ENCODE peak calls at places on chromosomes 6 and 20, in four cellular contexts. One of them, this sample, is unnamed.

GRCh38 chr20:57432874-57433491 is 41.8 kb downstream of the RBM38 start:
- DNase-seq in fibroblast of lung: peak; percentile 12
- DNase-seq in lower lobe of right lung: peak; percentile 85
- DNase-seq in PC-3: peak; percentile 56
- DNase-seq in this sample: peak; percentile 92

GRCh38 chr6:123415844-123416468 is 220.8 kb downstream of the TRDN start:
- DNase-seq in lower lobe of right lung: no peak
- DNase-seq in PC-3: peak; percentile 59
- DNase-seq in fibroblast of lung: peak; percentile 47
- DNase-seq in this sample: peak; percentile 65

GRCh38 chr6:11486051-11486450 is 51.5 kb upstream of the TMEM170B start:
- DNase-seq in lower lobe of right lung: no peak
- DNase-seq in PC-3: no peak
- DNase-seq in fibroblast of lung: peak; percentile 66
- DNase-seq in this sample: no peak

GRCh38 chr20:11995750-11996567 is 78.3 kb downstream of the BTBD3 start:
- DNase-seq in fibroblast of lung: peak; percentile 11
- DNase-seq in lower lobe of right lung: no peak
- DNase-seq in PC-3: no peak
- DNase-seq in this sample: no peak

GRCh38 chr6:72218125-72218524 is 331.8 kb downstream of the RIMS1 start:
- DNase-seq in PC-3: peak; percentile 13
- DNase-seq in fibroblast of lung: peak; percentile 15
- DNase-seq in lower lobe of right lung: no peak
- DNase-seq in this sample: peak; percentile 3

GRCh38 chr6:12280458-12280857 is 9.7 kb upstream of the EDN1 start:
- DNase-seq in PC-3: peak; percentile 72
- DNase-seq in lower lobe of right lung: no peak
- DNase-seq in fibroblast of lung: peak; percentile 72
- DNase-seq in this sample: no peak

GRCh38 chr6:21414065-21414464 is 179.5 kb upstream of the SOX4 start:
- DNase-seq in lower lobe of right lung: no peak
- DNase-seq in fibroblast of lung: no peak
- DNase-seq in PC-3: no peak
- DNase-seq in this sample: no peak

GRCh38 chr6:103002282-103002681 is 1608.8 kb downstream of the GRIK2 start:
- DNase-seq in lower lobe of right lung: no peak
- DNase-seq in fibroblast of lung: no peak
- DNase-seq in PC-3: peak; percentile 2
- DNase-seq in this sample: no peak

GRCh38 chr6:2783188-2783957 is 18.2 kb downstream of the WRNIP1 start:
- DNase-seq in fibroblast of lung: no peak
- DNase-seq in PC-3: no peak
- DNase-seq in lower lobe of right lung: no peak
- DNase-seq in this sample: no peak

GRCh38 chr6:20403766-20404640 is 2.3 kb downstream of the E2F3 start:
- DNase-seq in PC-3: peak; percentile 64
- DNase-seq in lower lobe of right lung: no peak
- DNase-seq in fibroblast of lung: peak; percentile 65
- DNase-seq in this sample: peak; percentile 68

GRCh38 chr6:36432151-36432633 is 10.5 kb downstream of the PXT1 start:
- DNase-seq in lower lobe of right lung: no peak
- DNase-seq in fibroblast of lung: peak; percentile 78
- DNase-seq in PC-3: peak; percentile 53
- DNase-seq in this sample: no peak

GRCh38 chr6:122400121-122400450 is 634 bp downstream of the HSF2 start:
- DNase-seq in lower lobe of right lung: no peak
- DNase-seq in fibroblast of lung: peak; percentile 19
- DNase-seq in PC-3: no peak
- DNase-seq in this sample: no peak

GRCh38 chr6:63571382-63571882 is 848 bp upstream of the LOC128125822 start:
- DNase-seq in fibroblast of lung: no peak
- DNase-seq in PC-3: no peak
- DNase-seq in lower lobe of right lung: no peak
- DNase-seq in this sample: no peak
- TF ChIP-seq CTCF in fibroblast of lung: no peak
- TF ChIP-seq CTCF in PC-3: no peak
- TF ChIP-seq CTCF in lower lobe of right lung: no peak
- TF ChIP-seq CTCF in this sample: no peak

GRCh38 chr20:59402697-59403096 is 102.3 kb downstream of the EDN3 start:
- DNase-seq in lower lobe of right lung: no peak
- DNase-seq in PC-3: peak; percentile 20
- DNase-seq in fibroblast of lung: no peak
- DNase-seq in this sample: no peak
- H3K9me3 ChIP-seq in lower lobe of right lung: no peaks in the 10 kb centered on the region
- H3K9me3 ChIP-seq in PC-3: no peaks in the 10 kb centered on the region
- H3K9me3 ChIP-seq in fibroblast of lung: no peaks in the 10 kb centered on the region
- H3K9me3 ChIP-seq in this sample: no peaks in the 10 kb centered on the region

DNA sequence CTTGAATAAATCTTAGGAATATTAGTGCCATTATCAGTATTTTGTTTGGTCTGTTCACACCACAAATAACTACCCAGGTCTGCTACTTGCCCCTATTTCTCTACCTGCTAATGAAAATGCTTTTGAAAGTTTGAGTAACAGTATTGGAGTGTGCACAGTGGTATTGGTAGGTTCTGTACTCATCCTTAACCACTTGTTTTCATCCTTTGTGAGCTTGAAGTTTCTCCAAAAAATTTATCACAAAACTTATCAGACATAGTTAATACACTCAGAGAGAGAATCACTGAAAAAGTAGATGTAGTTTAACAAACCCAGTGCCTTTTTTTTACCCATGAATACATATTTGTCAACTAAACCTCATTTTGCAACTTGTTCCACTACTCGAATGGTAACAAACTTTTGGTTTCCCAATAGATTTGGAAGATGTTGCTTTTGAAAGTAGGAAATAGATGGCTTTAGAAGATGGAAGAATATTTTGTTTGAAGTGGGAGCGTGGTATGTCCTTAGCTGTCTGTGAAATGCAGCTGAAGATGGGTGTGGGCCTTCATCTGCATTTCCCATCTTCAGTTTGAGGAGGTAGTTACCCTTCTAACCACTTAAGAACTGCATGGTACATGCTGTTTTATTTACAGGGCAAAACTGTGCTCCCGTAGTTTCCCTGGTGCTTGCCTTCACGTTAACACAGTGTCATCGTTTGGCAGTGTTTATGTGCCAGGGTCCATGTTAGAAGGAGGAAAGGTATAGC is 9.0 kb downstream of the PTPN1 start:
- DNase-seq in lower lobe of right lung: no peak
- DNase-seq in fibroblast of lung: no peak
- DNase-seq in PC-3: no peak
- DNase-seq in this sample: no peak
- TF ChIP-seq CTCF in lower lobe of right lung: no peak
- TF ChIP-seq CTCF in fibroblast of lung: no peak
- TF ChIP-seq CTCF in PC-3: no peak
- TF ChIP-seq CTCF in this sample: no peak

GRCh38 chr6:14466278-14466677 is 348.7 kb downstream of the CD83 start:
- DNase-seq in lower lobe of right lung: no peak
- DNase-seq in PC-3: no peak
- DNase-seq in fibroblast of lung: peak; percentile 79
- DNase-seq in this sample: no peak

GRCh38 chr6:14470697-14471096 is 353.1 kb downstream of the CD83 start:
- DNase-seq in fibroblast of lung: no peak
- DNase-seq in PC-3: no peak
- DNase-seq in lower lobe of right lung: no peak
- DNase-seq in this sample: no peak

GRCh38 chr6:14468656-14469321 is 351.2 kb downstream of the CD83 start:
- DNase-seq in fibroblast of lung: no peak
- DNase-seq in lower lobe of right lung: no peak
- DNase-seq in PC-3: no peak
- DNase-seq in this sample: no peak

GRCh38 chr6:14464716-14465115 is 347.1 kb downstream of the CD83 start:
- DNase-seq in PC-3: no peak
- DNase-seq in lower lobe of right lung: no peak
- DNase-seq in fibroblast of lung: no peak
- DNase-seq in this sample: no peak

DNA sequence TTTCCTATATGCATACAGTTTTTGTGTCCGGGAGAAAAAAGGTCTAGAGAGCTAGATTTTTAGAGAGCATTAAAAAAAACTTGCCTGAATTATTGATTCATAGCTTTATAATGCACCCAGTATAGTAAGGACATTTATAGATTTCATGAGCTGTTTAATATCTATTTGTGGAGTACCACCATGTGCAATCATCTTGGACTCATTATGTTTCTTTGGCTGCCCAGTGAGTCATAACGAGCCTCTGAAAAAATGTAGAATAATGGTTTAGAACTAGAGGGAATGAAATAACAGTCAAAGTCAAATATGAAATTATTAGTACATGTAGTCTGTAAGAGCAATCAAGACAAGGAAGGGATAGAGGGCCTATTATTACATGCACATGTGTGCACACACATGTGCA is 350.0 kb downstream of the CD83 start:
- DNase-seq in lower lobe of right lung: no peak
- DNase-seq in fibroblast of lung: peak; percentile 71
- DNase-seq in PC-3: peak; percentile 26
- DNase-seq in this sample: no peak
- H3K9me3 ChIP-seq in lower lobe of right lung: no peaks in the 10 kb centered on the region
- H3K9me3 ChIP-seq in fibroblast of lung: no peaks in the 10 kb centered on the region
- H3K9me3 ChIP-seq in PC-3: peaks cover 3% of the 10 kb centered on the region
- H3K9me3 ChIP-seq in this sample: peaks cover 17% of the 10 kb centered on the region

GRCh38 chr20:34676642-34677373 is at the start of gene PIGU:
- DNase-seq in lower lobe of right lung: peak; percentile 98
- DNase-seq in fibroblast of lung: peak; percentile 94
- DNase-seq in PC-3: peak; percentile 98
- DNase-seq in this sample: peak; percentile 97
- TF ChIP-seq CTCF in lower lobe of right lung: peak; percentile 48
- TF ChIP-seq CTCF in fibroblast of lung: peak; percentile 6
- TF ChIP-seq CTCF in PC-3: no peak
- TF ChIP-seq CTCF in this sample: no peak

DNA sequence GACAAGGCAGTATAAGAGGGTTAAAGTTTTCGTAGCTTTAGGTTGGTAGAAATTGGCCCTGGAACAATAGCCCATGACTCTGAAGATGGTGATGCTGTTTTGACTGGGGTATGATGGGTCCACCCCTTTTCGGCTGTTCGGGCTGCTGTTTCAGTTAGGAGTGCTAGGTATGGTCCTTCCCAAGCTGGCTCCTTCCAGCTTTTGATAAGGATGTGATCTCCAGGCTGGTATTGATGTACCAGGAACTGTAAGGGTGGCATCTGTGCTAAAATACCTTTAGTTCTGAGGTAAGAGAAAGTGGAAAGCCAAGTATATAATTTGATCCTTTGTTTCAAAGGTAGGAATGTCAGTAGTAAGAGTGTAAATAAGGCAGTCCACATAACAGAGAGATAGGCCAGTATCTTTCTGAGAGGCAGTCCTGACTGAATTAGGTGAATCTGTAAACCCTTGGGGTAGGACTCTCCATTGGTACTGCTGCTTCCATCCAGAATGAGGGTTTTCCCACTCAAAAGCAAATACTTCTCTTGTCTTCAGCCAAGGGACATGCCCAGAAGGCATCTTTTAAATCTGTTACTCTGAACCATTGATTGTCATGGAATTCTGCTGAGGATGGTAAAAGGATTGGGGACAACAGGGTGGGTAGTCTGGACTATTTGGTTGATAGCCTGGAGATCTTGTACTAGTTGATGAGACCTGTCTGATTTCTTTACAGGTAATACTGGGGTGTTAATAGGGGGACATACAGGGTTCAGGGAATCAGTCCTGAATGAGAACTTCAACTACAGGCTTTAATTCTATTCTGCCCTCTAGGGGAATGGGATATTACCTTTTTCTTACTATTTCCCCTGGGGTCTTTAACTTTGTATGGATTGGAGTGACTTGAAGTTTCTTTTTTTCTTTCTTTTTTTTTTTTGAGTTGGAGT is 6.1 kb upstream of the ZNFX1 start:
- DNase-seq in fibroblast of lung: no peak
- DNase-seq in lower lobe of right lung: no peak
- DNase-seq in PC-3: peak; percentile 15
- DNase-seq in this sample: peak; percentile 7
- H3K9me3 ChIP-seq in fibroblast of lung: peaks cover 16% of the 10 kb centered on the region
- H3K9me3 ChIP-seq in lower lobe of right lung: peaks cover 47% of the 10 kb centered on the region
- H3K9me3 ChIP-seq in PC-3: peaks cover 36% of the 10 kb centered on the region
- H3K9me3 ChIP-seq in this sample: no peaks in the 10 kb centered on the region

GRCh38 chr6:25027221-25027916 is 91.6 kb upstream of the RIPOR2 start:
- DNase-seq in fibroblast of lung: no peak
- DNase-seq in PC-3: no peak
- DNase-seq in lower lobe of right lung: peak; percentile 63
- DNase-seq in this sample: no peak
- TF ChIP-seq CTCF in fibroblast of lung: no peak
- TF ChIP-seq CTCF in PC-3: no peak
- TF ChIP-seq CTCF in lower lobe of right lung: peak; percentile 20
- TF ChIP-seq CTCF in this sample: peak; percentile 22

DNA sequence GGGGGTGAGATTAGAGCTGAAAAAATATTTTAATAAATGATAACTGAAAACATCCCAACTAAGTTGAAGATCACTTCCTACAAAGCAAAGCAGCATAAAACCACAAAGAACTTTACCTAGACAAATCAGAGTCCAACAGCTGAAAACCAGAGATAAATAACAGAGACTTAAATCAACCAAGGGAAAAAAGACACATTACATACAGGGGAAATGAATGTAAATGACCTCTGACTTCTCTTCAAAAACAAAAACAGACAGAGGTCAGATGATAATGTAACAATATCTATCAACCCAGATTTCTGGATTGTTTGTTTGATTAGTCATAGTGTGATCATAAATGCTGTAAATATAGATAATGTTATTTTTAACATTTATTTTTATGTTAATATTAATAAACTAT is 782.8 kb downstream of the TFAP2A start:
- DNase-seq in lower lobe of right lung: no peak
- DNase-seq in fibroblast of lung: no peak
- DNase-seq in PC-3: no peak
- DNase-seq in this sample: no peak
- H3K9me3 ChIP-seq in lower lobe of right lung: no peaks in the 10 kb centered on the region
- H3K9me3 ChIP-seq in fibroblast of lung: no peaks in the 10 kb centered on the region
- H3K9me3 ChIP-seq in PC-3: no peaks in the 10 kb centered on the region
- H3K9me3 ChIP-seq in this sample: peaks cover 3% of the 10 kb centered on the region

DNA sequence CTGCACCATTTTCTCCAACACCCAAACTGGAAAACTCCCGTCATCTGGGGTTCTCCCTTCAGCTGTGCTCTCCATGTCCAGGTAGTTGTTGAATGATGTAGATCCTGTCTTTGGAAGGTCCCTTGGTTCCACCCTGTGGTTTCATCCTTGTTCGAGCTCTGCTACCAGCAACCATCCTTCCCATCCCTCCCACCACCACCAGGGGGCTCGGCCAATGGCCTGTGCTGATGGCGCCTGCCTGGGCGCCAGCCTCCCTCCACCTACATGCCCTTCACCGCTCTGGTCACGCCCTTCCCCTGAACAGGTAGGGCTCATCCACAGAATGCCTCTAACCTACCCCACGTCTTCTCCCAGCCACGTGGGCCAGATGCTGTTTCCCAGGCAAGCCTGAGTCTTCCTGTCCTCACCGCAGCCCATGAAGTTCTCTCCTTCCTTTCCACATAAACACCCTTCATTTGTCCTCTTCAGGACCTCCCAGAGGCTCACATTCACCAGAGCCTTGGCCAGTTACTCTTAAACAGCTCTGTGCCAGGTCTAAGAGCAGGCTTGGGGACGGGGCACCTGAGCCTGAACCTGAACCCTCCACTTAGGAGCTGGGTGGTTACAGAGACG is 75.1 kb upstream of the DUSP22 start:
- DNase-seq in fibroblast of lung: no peak
- DNase-seq in PC-3: no peak
- DNase-seq in lower lobe of right lung: no peak
- DNase-seq in this sample: peak; percentile 80
- TF ChIP-seq CTCF in fibroblast of lung: peak; percentile 50
- TF ChIP-seq CTCF in PC-3: peak; percentile 61
- TF ChIP-seq CTCF in lower lobe of right lung: peak; percentile 48
- TF ChIP-seq CTCF in this sample: peak; percentile 95

This sample was measured in OCI-LY7.